ENCODE peak calls at places on chromosomes 1 and 21, in eight cellular contexts. W, S, I, N, U, R, C and D are unnamed samples.

GRCh38 chr1:157050836-157051235 is 5.3 kb upstream of the ARHGEF11 start:
- DNase-seq in W (no peak), S (no peak), I (no peak), N (no peak), U (no peak), R (no peak), C (no peak), D (no peak)

GRCh38 chr1:205698921-205699320 is 18.6 kb upstream of the SLC45A3 start:
- DNase-seq in W (no peak), S (no peak), I (no peak), N (no peak), U (no peak), R (peak; percentile 71), C (no peak), D (no peak)

GRCh38 chr1:245622332-245623014 is 467.7 kb downstream of the KIF26B start:
- DNase-seq in W (no peak), S (no peak), I (peak; percentile 46), N (no peak), U (no peak), R (no peak), C (no peak), D (no peak)

GRCh38 chr1:11187458-11187857 is 1.7 kb upstream of the ANGPTL7 start:
- DNase-seq in W (no peak), S (no peak), I (no peak), N (no peak), U (no peak), R (no peak), C (no peak), D (no peak)

GRCh38 chr1:233105225-233105624 is 154.8 kb downstream of the NTPCR start:
- DNase-seq in W (no peak), S (no peak), I (no peak), N (no peak), U (peak; percentile 23), R (no peak), C (no peak), D (no peak)

GRCh38 chr1:97097404-97097925 is 375.9 kb downstream of the PTBP2 start:
- DNase-seq in W (no peak), S (no peak), I (no peak), N (no peak), U (no peak), R (no peak), C (no peak), D (no peak)

GRCh38 chr1:3051270-3052268 is 17.4 kb upstream of the PRDM16 start:
- DNase-seq in W (no peak), S (no peak), I (no peak), N (no peak), U (no peak), R (no peak), C (no peak), D (no peak)

GRCh38 chr1:203338335-203339036 is 12.4 kb downstream of the FMOD start:
- DNase-seq in W (peak; percentile 52), S (peak; percentile 91), I (peak; percentile 86), N (peak; percentile 74), U (peak; percentile 45), R (peak; percentile 62), C (peak; percentile 70), D (no peak)

GRCh38 chr1:17189632-17190525 is 15.0 kb upstream of the PADI1 start:
- DNase-seq in W (no peak), S (peak; percentile 47), I (no peak), N (no peak), U (peak; percentile 99), R (no peak), C (no peak), D (peak; percentile 99)

GRCh38 chr1:2530501-2531361 is 668 bp upstream of the HES5 start:
- DNase-seq in W (peak; percentile 41), S (no peak), I (no peak), N (no peak), U (no peak), R (peak; percentile 63), C (no peak), D (no peak)

GRCh38 chr1:118007391-118007790 is 77.9 kb downstream of the WDR3 start:
- DNase-seq in W (no peak), S (no peak), I (no peak), N (no peak), U (no peak), R (no peak), C (no peak), D (no peak)

GRCh38 chr1:204451352-204452124 is 39.9 kb upstream of the PPP1R15B start:
- DNase-seq in W (no peak), S (no peak), I (peak; percentile 10), N (no peak), U (no peak), R (no peak), C (no peak), D (no peak)

GRCh38 chr21:39311164-39311563 is 2.3 kb downstream of the BRWD1 start:
- DNase-seq in W (no peak), S (no peak), I (no peak), N (no peak), U (no peak), R (no peak), C (no peak), D (no peak)

GRCh38 chr21:39312112-39313041 is 1.1 kb downstream of the BRWD1 start:
- DNase-seq in W (peak; percentile 93), S (peak; percentile 99), I (peak; percentile 97), N (peak; percentile 97), U (peak; percentile 84), R (peak; percentile 95), C (peak; percentile 88), D (peak; percentile 75)

GRCh38 chr21:39313042-39313456 is 383 bp downstream of the BRWD1 start:
- DNase-seq in W (peak; percentile 45), S (peak; percentile 77), I (peak; percentile 92), N (no peak), U (peak; percentile 11), R (no peak), C (peak; percentile 10), D (no peak)

GRCh38 chr21:39307466-39307865 is 6.0 kb downstream of the BRWD1 start:
- DNase-seq in W (no peak), S (no peak), I (no peak), N (no peak), U (no peak), R (no peak), C (no peak), D (no peak)
- H3K36me3 ChIP-seq in W (no peaks in the 10 kb centered on the region), S (peaks cover 15% of the 10 kb centered on the region), I (peaks cover 10% of the 10 kb centered on the region), N (peaks cover 6% of the 10 kb centered on the region), U (no peaks in the 10 kb centered on the region), R (no peaks in the 10 kb centered on the region), C (no peaks in the 10 kb centered on the region), D (peaks cover 5% of the 10 kb centered on the region)

GRCh38 chr1:29094433-29094832 is 29.3 kb downstream of the TMEM200B start:
- DNase-seq in W (no peak), S (no peak), I (no peak), N (no peak), U (no peak), R (no peak), C (no peak), D (no peak)
- H3K36me3 ChIP-seq in W (no peaks in the 10 kb centered on the region), S (no peaks in the 10 kb centered on the region), I (peaks cover 11% of the 10 kb centered on the region), N (no peaks in the 10 kb centered on the region), U (no peaks in the 10 kb centered on the region), R (no peaks in the 10 kb centered on the region), C (no peaks in the 10 kb centered on the region), D (no peaks in the 10 kb centered on the region)

GRCh38 chr1:26280333-26281042 is 602 bp downstream of the SH3BGRL3 start:
- DNase-seq in W (peak; percentile 48), S (no peak), I (peak; percentile 75), N (peak; percentile 15), U (peak; percentile 53), R (peak; percentile 24), C (no peak), D (peak; percentile 38)
- H3K36me3 ChIP-seq in W (no peaks in the 10 kb centered on the region), S (peaks cover 23% of the 10 kb centered on the region), I (peaks cover 5% of the 10 kb centered on the region), N (peaks cover 10% of the 10 kb centered on the region), U (peaks cover 14% of the 10 kb centered on the region), R (no peaks in the 10 kb centered on the region), C (no peaks in the 10 kb centered on the region), D (peaks cover 16% of the 10 kb centered on the region)

GRCh38 chr21:45458281-45459170 is 53.6 kb downstream of the COL18A1 start:
- DNase-seq in W (no peak), S (no peak), I (peak; percentile 55), N (no peak), U (no peak), R (no peak), C (no peak), D (no peak)
- H3K36me3 ChIP-seq in W (no peaks in the 10 kb centered on the region), S (no peaks in the 10 kb centered on the region), I (no peaks in the 10 kb centered on the region), N (peaks cover 5% of the 10 kb centered on the region), U (no peaks in the 10 kb centered on the region), R (no peaks in the 10 kb centered on the region), C (no peaks in the 10 kb centered on the region), D (no peaks in the 10 kb centered on the region)

GRCh38 chr1:214698589-214698988 is 95.6 kb downstream of the CENPF start:
- DNase-seq in W (no peak), S (no peak), I (no peak), N (no peak), U (no peak), R (no peak), C (no peak), D (no peak)

GRCh38 chr1:214700381-214700780 is 97.4 kb downstream of the CENPF start:
- DNase-seq in W (no peak), S (no peak), I (no peak), N (no peak), U (no peak), R (no peak), C (no peak), D (no peak)

GRCh38 chr1:214688891-214689290 is 85.9 kb downstream of the CENPF start:
- DNase-seq in W (no peak), S (no peak), I (no peak), N (no peak), U (no peak), R (no peak), C (no peak), D (no peak)

GRCh38 chr1:214694769-214695168 is 91.8 kb downstream of the CENPF start:
- DNase-seq in W (no peak), S (no peak), I (no peak), N (no peak), U (no peak), R (no peak), C (no peak), D (no peak)
- H3K36me3 ChIP-seq in W (no peaks in the 10 kb centered on the region), S (no peaks in the 10 kb centered on the region), I (no peaks in the 10 kb centered on the region), N (no peaks in the 10 kb centered on the region), U (no peaks in the 10 kb centered on the region), R (no peaks in the 10 kb centered on the region), C (no peaks in the 10 kb centered on the region), D (no peaks in the 10 kb centered on the region)

GRCh38 chr1:28246427-28246832 is 10.5 kb downstream of the ATP5IF1 start:
- DNase-seq in W (no peak), S (no peak), I (no peak), N (peak; percentile 39), U (no peak), R (peak; percentile 44), C (no peak), D (no peak)

GRCh38 chr1:28247603-28248272 is 11.6 kb upstream of the SESN2 start:
- DNase-seq in W (no peak), S (no peak), I (no peak), N (no peak), U (no peak), R (no peak), C (no peak), D (no peak)

GRCh38 chr1:28249013-28249870 is 10.1 kb upstream of the SESN2 start:
- DNase-seq in W (peak; percentile 74), S (peak; percentile 65), I (no peak), N (no peak), U (peak; percentile 78), R (peak; percentile 22), C (no peak), D (peak; percentile 65)

GRCh38 chr1:28249879-28250295 is 9.4 kb upstream of the SESN2 start:
- DNase-seq in W (no peak), S (no peak), I (no peak), N (no peak), U (peak; percentile 33), R (no peak), C (no peak), D (no peak)

GRCh38 chr1:28248273-28249012 is 10.9 kb upstream of the SESN2 start:
- DNase-seq in W (peak; percentile 87), S (peak; percentile 73), I (peak; percentile 91), N (peak; percentile 85), U (peak; percentile 68), R (peak; percentile 68), C (peak; percentile 95), D (peak; percentile 54)
- H3K36me3 ChIP-seq in W (no peaks in the 10 kb centered on the region), S (peaks cover 1% of the 10 kb centered on the region), I (no peaks in the 10 kb centered on the region), N (no peaks in the 10 kb centered on the region), U (no peaks in the 10 kb centered on the region), R (no peaks in the 10 kb centered on the region), C (no peaks in the 10 kb centered on the region), D (no peaks in the 10 kb centered on the region)